ENCODE peak calls at places on chromosomes 3 and 15, in six cellular contexts. I, K, P, S, E and X are unnamed samples.

GRCh38 chr3:15478300-15478979 is 43.1 kb downstream of the COLQ start:
- DNase-seq in K (no peak), P (no peak), I (no peak), E (no peak), S (no peak), X (no peak)

GRCh38 chr3:29718661-29719065 is 437.8 kb downstream of the RBMS3 start:
- DNase-seq in I (no peak), S (no peak), E (no peak), K (no peak), P (no peak), X (no peak)

GRCh38 chr15:60683156-60683555 is 204.2 kb upstream of the ICE2 start:
- DNase-seq in K (no peak), P (no peak), E (no peak), S (no peak), I (no peak), X (no peak)

GRCh38 chr3:194274424-194275085 is 76.6 kb downstream of the CPN2 start:
- DNase-seq in P (no peak), I (no peak), E (no peak), K (no peak), S (no peak), X (peak)

GRCh38 chr15:71469393-71469792 is 341.0 kb upstream of the NR2E3 start:
- DNase-seq in S (no peak), E (no peak), P (peak), I (peak), K (no peak), X (no peak)

GRCh38 chr15:97023131-97023844 is 692.8 kb downstream of the NR2F2 start:
- DNase-seq in I (no peak), E (no peak), K (no peak), P (peak), S (no peak), X (no peak)

GRCh38 chr3:195154793-195155535 is 116.0 kb downstream of the XXYLT1 start:
- DNase-seq in P (no peak), S (no peak), K (peak), E (no peak), I (peak), X (peak)

GRCh38 chr3:33277193-33277882 is at the start of gene FBXL2:
- DNase-seq in E (no peak), P (no peak), S (peak), I (peak), K (peak), X (peak)

GRCh38 chr3:183259087-183259486 is 6.0 kb downstream of the B3GNT5 start:
- DNase-seq in P (no peak), E (no peak), K (no peak), I (no peak), S (no peak), X (peak)

GRCh38 chr3:152235709-152236298 is 32.9 kb upstream of the MBNL1 start:
- DNase-seq in P (peak), I (no peak), K (no peak), S (no peak), E (no peak), X (no peak)

GRCh38 chr3:50156991-50157493 is 1.9 kb downstream of the SEMA3F start:
- DNase-seq in I (no peak), S (no peak), K (no peak), E (no peak), P (no peak), X (no peak)

GRCh38 chr15:71447328-71448250 is 332.3 kb downstream of the THSD4 start:
- DNase-seq in K (no peak), S (no peak), E (no peak), I (no peak), P (no peak), X (no peak)

GRCh38 chr3:14228611-14229470 is 50.2 kb downstream of the LSM3 start:
- DNase-seq in I (no peak), P (no peak), S (no peak), E (no peak), K (no peak), X (no peak)

GRCh38 chr3:40382617-40382979 is 4.4 kb upstream of the ENTPD3 start:
- DNase-seq in I (no peak), K (no peak), P (no peak), S (no peak), E (no peak), X (no peak)

GRCh38 chr3:35296533-35296932 is 342.8 kb upstream of the ARPP21 start:
- DNase-seq in I (no peak), P (no peak), E (no peak), S (no peak), K (no peak), X (no peak)

GRCh38 chr3:37163262-37164020 is 10.9 kb downstream of the LRRFIP2 start:
- DNase-seq in I (peak), S (no peak), E (no peak), K (no peak), P (no peak), X (no peak)

GRCh38 chr3:75341324-75342067 is 322.6 kb upstream of the FRG2C start:
- DNase-seq in P (no peak), S (no peak), E (no peak), I (no peak), K (no peak), X (peak)

GRCh38 chr3:141056716-141057115 is 5.6 kb downstream of the SPSB4 start:
- DNase-seq in S (no peak), I (no peak), P (no peak), K (no peak), E (no peak), X (no peak)

GRCh38 chr3:142947352-142947751 is 16.1 kb downstream of the PAQR9 start:
- DNase-seq in P (no peak), K (no peak), S (no peak), E (no peak), I (no peak), X (no peak)

GRCh38 chr3:50192689-50193141 is 1.3 kb downstream of the GNAT1 start:
- DNase-seq in E (no peak), S (no peak), I (peak), P (peak), K (peak), X (peak)